ENCODE peak calls at places on chromosome 2, in eight cellular contexts. E is lower leg skin; A is IMR-90; L is B cell; D is CD4-positive, alpha-beta T cell; X is body of pancreas; P is GM13977; Q is cardiac muscle cell. N is an unnamed sample.

GRCh38 chr2:1237785-1238184 is 175.5 kb upstream of the TPO start:
- DNase-seq in E (no peak), A (no peak), L (no peak), D (no peak), X (no peak), P (no peak), Q (no peak), N (no peak)

GRCh38 chr2:203682688-203683130 is 23.7 kb upstream of the CD28 start:
- DNase-seq in E (peak), A (peak), L (no peak), D (no peak), X (no peak), P (no peak), Q (no peak), N (no peak)

GRCh38 chr2:30441023-30441422 is 6.0 kb upstream of the LCLAT1 start:
- DNase-seq in E (no peak), A (no peak), L (no peak), D (no peak), X (no peak), P (no peak), Q (no peak), N (no peak)

GRCh38 chr2:231134910-231135650 is 10.2 kb upstream of the HTR2B start:
- DNase-seq in E (no peak), A (no peak), L (peak), D (no peak), X (no peak), P (no peak), Q (no peak), N (no peak)

GRCh38 chr2:8644605-8645175 is 37.2 kb upstream of the ID2 start:
- DNase-seq in E (no peak), A (no peak), L (no peak), D (no peak), X (peak), P (no peak), Q (no peak), N (no peak)

GRCh38 chr2:44061876-44062275 is 66.1 kb upstream of the LRPPRC start:
- DNase-seq in E (no peak), A (no peak), L (no peak), D (no peak), X (no peak), P (no peak), Q (no peak), N (no peak)

GRCh38 chr2:240705204-240705781 is 13.6 kb downstream of the AQP12A start:
- DNase-seq in E (no peak), A (no peak), L (no peak), D (no peak), X (no peak), P (no peak), Q (no peak), N (no peak)

GRCh38 chr2:156593011-156593921 is 157.1 kb downstream of the GPD2 start:
- DNase-seq in E (no peak), A (no peak), L (no peak), D (no peak), X (no peak), P (no peak), Q (peak), N (no peak)

GRCh38 chr2:132374551-132374950 is 42.1 kb upstream of the GPR39 start:
- DNase-seq in E (no peak), A (peak), L (no peak), D (no peak), X (peak), P (no peak), Q (no peak), N (no peak)

GRCh38 chr2:198040820-198041219 is 236.4 kb downstream of the PLCL1 start:
- DNase-seq in E (no peak), A (no peak), L (no peak), D (no peak), X (no peak), P (no peak), Q (no peak), N (no peak)

GRCh38 chr2:27154481-27154880 is 5.7 kb downstream of the TCF23 start:
- DNase-seq in E (no peak), A (no peak), L (peak), D (no peak), X (no peak), P (no peak), Q (no peak), N (no peak)

GRCh38 chr2:72041638-72042111 is 106.0 kb downstream of the CYP26B1 start:
- DNase-seq in E (peak), A (no peak), L (no peak), D (no peak), X (no peak), P (no peak), Q (no peak), N (no peak)

GRCh38 chr2:204886713-204887112 is 341.4 kb downstream of the PARD3B start:
- DNase-seq in E (no peak), A (no peak), L (no peak), D (no peak), X (no peak), P (no peak), Q (peak), N (no peak)

GRCh38 chr2:99754215-99754614 is 264.4 kb upstream of the REV1 start:
- DNase-seq in E (no peak), A (peak), L (no peak), D (no peak), X (no peak), P (no peak), Q (no peak), N (no peak)

GRCh38 chr2:12923907-12924610 is 207.3 kb downstream of the TRIB2 start:
- DNase-seq in E (no peak), A (peak), L (no peak), D (no peak), X (no peak), P (no peak), Q (no peak), N (no peak)

GRCh38 chr2:36800381-36800780 is 103.9 kb downstream of the VIT start:
- DNase-seq in E (no peak), A (no peak), L (no peak), D (no peak), X (no peak), P (no peak), Q (no peak), N (no peak)

GRCh38 chr2:96549967-96550786 is 13.6 kb downstream of the ARID5A start:
- DNase-seq in E (no peak), A (no peak), L (no peak), D (no peak), X (peak), P (peak), Q (peak), N (no peak)

GRCh38 chr2:236036045-236036444 is 132.1 kb downstream of the GBX2 start:
- DNase-seq in E (no peak), A (no peak), L (no peak), D (no peak), X (no peak), P (no peak), Q (no peak), N (no peak)

GRCh38 chr2:145341536-145341935 is 821.6 kb upstream of the ZEB2 start:
- DNase-seq in E (no peak), A (no peak), L (no peak), D (no peak), X (no peak), P (no peak), Q (no peak), N (no peak)

GRCh38 chr2:54895735-54896134 is 154.5 kb downstream of the RTN4 start:
- DNase-seq in E (no peak), A (peak), L (no peak), D (no peak), X (no peak), P (no peak), Q (no peak), N (no peak)

GRCh38 chr2:42765686-42766085 is 1.8 kb upstream of the OXER1 start:
- DNase-seq in E (no peak), A (no peak), L (no peak), D (no peak), X (no peak), P (no peak), Q (no peak), N (no peak)

GRCh38 chr2:79124907-79125720 is 4.8 kb downstream of the REG1A start:
- DNase-seq in E (no peak), A (no peak), L (no peak), D (no peak), X (peak), P (no peak), Q (no peak), N (no peak)

GRCh38 chr2:201907128-201907886 is 101.0 kb downstream of the CDK15 start:
- DNase-seq in E (no peak), A (peak), L (no peak), D (no peak), X (no peak), P (no peak), Q (peak), N (no peak)

GRCh38 chr2:69465513-69466456 is 28.6 kb upstream of the NFU1 start:
- DNase-seq in E (peak), A (no peak), L (no peak), D (no peak), X (peak), P (no peak), Q (no peak), N (no peak)

GRCh38 chr2:215280326-215280725 is 31.5 kb upstream of the ATIC start:
- DNase-seq in E (no peak), A (no peak), L (no peak), D (no peak), X (no peak), P (no peak), Q (no peak), N (peak)

GRCh38 chr2:53641290-53641689 is 126.3 kb upstream of the CHAC2 start:
- DNase-seq in E (no peak), A (no peak), L (no peak), D (no peak), X (no peak), P (no peak), Q (no peak), N (no peak)

GRCh38 chr2:12606472-12607000 is 110.2 kb upstream of the TRIB2 start:
- DNase-seq in E (no peak), A (peak), L (no peak), D (no peak), X (no peak), P (no peak), Q (peak), N (no peak)

GRCh38 chr2:143433158-143433557 is 303.9 kb downstream of the ARHGAP15 start:
- DNase-seq in E (no peak), A (peak), L (no peak), D (no peak), X (no peak), P (no peak), Q (peak), N (no peak)

GRCh38 chr2:134080759-134081158 is 173.1 kb upstream of the MGAT5 start:
- DNase-seq in E (no peak), A (no peak), L (no peak), D (no peak), X (no peak), P (no peak), Q (no peak), N (no peak)

GRCh38 chr2:159030674-159031380 is 62.4 kb downstream of the TANC1 start:
- DNase-seq in E (no peak), A (peak), L (no peak), D (no peak), X (peak), P (no peak), Q (peak), N (no peak)

GRCh38 chr2:95728878-95729511 is 137.2 kb downstream of the TRIM43 start:
- DNase-seq in E (peak), A (peak), L (peak), D (no peak), X (peak), P (peak), Q (peak), N (peak)

GRCh38 chr2:150109912-150110311 is 377.6 kb downstream of the RND3 start:
- DNase-seq in E (no peak), A (no peak), L (no peak), D (no peak), X (no peak), P (no peak), Q (no peak), N (no peak)

GRCh38 chr2:33529771-33530481 is 53.5 kb downstream of the RASGRP3 start:
- DNase-seq in E (no peak), A (peak), L (no peak), D (no peak), X (no peak), P (no peak), Q (no peak), N (peak)

GRCh38 chr2:153145470-153145869 is 333.1 kb downstream of the RPRM start:
- DNase-seq in E (no peak), A (no peak), L (no peak), D (no peak), X (peak), P (no peak), Q (no peak), N (no peak)

GRCh38 chr2:217918220-217919024 is 84.4 kb downstream of the TNS1 start:
- DNase-seq in E (no peak), A (peak), L (no peak), D (no peak), X (no peak), P (no peak), Q (no peak), N (peak)

GRCh38 chr2:229728360-229728759 is 14.0 kb upstream of the DNER start:
- DNase-seq in E (no peak), A (peak), L (no peak), D (no peak), X (no peak), P (no peak), Q (no peak), N (no peak)

GRCh38 chr2:239326831-239327535 is 73.8 kb downstream of the HDAC4 start:
- DNase-seq in E (no peak), A (peak), L (no peak), D (peak), X (peak), P (peak), Q (no peak), N (peak)

GRCh38 chr2:239329284-239329971 is 71.4 kb downstream of the HDAC4 start:
- DNase-seq in E (no peak), A (peak), L (no peak), D (no peak), X (no peak), P (no peak), Q (no peak), N (no peak)

GRCh38 chr2:239327536-239328305 is 73.1 kb downstream of the HDAC4 start:
- DNase-seq in E (no peak), A (peak), L (no peak), D (no peak), X (no peak), P (no peak), Q (no peak), N (no peak)

GRCh38 chr2:239329972-239330572 is 70.7 kb downstream of the HDAC4 start:
- DNase-seq in E (no peak), A (no peak), L (no peak), D (no peak), X (peak), P (no peak), Q (no peak), N (no peak)

DNA sequence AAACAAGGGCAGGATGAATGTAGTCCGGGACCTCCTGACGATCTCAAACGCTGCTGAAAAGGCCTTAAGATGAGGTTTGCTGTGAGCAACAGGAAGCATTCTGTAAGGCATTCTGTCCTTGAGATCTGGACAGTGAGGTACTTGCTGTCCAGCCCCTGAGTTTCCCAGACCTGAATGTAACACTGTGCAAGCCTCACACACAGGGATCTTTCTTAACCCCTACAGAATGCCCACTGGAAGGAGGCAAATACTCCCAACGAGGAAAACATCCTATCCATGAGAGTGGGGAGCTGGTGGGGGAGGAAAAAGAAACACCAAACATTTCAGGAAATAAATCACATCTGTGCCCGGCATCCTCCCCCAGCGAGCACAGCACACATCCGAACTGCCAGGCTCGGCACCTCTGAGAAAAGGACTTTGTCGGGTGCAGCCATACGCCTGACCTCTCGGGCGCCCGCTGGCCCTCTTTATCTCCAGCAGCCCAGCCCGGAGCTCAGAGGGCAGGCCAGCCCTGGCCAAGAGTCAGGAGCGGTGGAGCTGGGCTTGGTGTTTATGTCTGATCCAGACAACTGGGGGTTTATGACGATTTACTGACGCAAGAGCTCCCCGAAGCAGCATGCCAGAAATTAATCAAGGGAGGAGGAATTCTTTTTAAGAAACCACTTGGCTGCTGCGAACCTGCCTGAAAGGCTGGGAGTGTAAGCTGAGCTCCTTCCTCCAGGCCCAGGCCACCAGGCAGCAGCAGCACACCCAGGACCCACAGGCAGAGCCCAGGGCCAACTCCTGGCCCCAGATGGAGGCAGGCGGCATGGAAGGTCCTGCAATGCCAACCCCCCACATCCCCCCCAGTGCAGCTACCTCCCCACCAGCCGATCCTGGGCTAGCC is 72.3 kb downstream of the HDAC4 start:
- DNase-seq in E (no peak), A (peak), L (no peak), D (no peak), X (no peak), P (no peak), Q (peak), N (no peak)
- TF ChIP-seq CTCF in E (no peak), A (peak), L (no peak), D (no peak), X (no peak), P (no peak), Q (peak), N (no peak)

GRCh38 chr2:115880558-115880957 is 1438.1 kb downstream of the DPP10 start:
- DNase-seq in E (no peak), A (no peak), L (no peak), D (no peak), X (no peak), P (no peak), Q (no peak), N (no peak)
- TF ChIP-seq CTCF in E (no peak), A (no peak), L (no peak), D (no peak), X (no peak), P (no peak), Q (no peak), N (no peak)

DNA sequence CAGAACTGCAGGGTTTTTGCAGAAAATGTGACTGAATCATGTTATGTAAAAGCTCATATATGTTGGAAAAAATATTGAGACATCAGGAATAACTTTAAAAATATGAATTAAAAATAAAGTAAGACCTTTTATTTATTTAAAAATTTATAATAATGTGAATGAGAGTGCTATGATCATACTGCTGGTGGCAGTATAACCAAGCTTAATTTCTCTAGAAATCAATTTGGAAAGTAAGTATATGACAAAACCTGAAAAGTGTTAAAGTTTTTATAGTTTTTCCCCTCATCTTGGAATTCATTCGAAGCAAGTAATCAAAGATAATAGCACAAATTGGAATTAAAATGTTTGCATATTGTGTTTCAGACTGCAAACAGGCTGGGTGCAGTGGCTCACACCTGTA is 7.5 kb downstream of the SLC39A10 start:
- DNase-seq in E (no peak), A (peak), L (no peak), D (no peak), X (no peak), P (no peak), Q (no peak), N (no peak)
- TF ChIP-seq CTCF in E (no peak), A (peak), L (peak), D (peak), X (no peak), P (no peak), Q (peak), N (no peak)

DNA sequence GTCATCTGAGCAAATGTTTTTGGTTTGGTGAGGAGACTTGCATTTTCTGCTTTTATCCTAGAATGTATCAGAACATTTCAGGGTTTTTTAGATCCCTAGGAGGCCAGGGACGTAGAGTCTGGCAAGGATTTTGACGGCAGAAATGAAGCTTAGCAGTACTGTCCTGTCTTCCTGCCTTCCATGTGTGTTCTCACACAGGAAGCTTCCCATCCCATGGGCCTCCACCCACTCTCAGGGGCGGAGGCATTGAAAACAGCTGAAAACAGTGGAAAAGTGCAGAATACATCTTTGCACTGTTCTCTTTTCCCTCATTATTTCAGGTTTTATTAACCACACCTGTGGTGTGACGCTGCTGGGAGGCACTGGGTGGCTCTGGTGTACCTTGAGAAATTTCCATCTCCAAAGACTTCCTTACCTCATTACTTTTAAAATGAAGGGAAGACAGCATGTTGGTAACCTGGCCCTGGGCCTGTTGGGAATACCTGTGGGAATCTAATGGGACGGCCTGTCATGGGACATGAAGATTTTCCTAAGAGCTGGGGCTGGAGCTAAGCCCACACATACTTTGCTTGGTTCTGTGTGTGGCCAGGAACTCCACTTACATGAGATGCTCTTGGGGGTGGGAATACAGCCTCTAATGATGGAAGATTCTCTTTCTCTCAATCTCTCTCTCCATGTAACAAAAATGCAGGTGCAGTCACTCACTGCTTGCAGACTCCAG is 20.5 kb downstream of the PCARE start:
- DNase-seq in E (no peak), A (no peak), L (no peak), D (no peak), X (no peak), P (no peak), Q (no peak), N (no peak)
- TF ChIP-seq CTCF in E (no peak), A (no peak), L (no peak), D (no peak), X (no peak), P (peak), Q (peak), N (peak)

GRCh38 chr2:73728043-73728442 is 9.1 kb downstream of the TPRKB start:
- DNase-seq in E (no peak), A (no peak), L (no peak), D (no peak), X (no peak), P (no peak), Q (no peak), N (no peak)
- TF ChIP-seq CTCF in E (no peak), A (no peak), L (no peak), D (no peak), X (no peak), P (no peak), Q (no peak), N (no peak)

GRCh38 chr2:195848119-195848899 is 191.3 kb downstream of the SLC39A10 start:
- DNase-seq in E (no peak), A (no peak), L (no peak), D (peak), X (no peak), P (no peak), Q (no peak), N (peak)
- TF ChIP-seq CTCF in E (no peak), A (no peak), L (no peak), D (no peak), X (no peak), P (no peak), Q (no peak), N (no peak)

GRCh38 chr2:219490600-219491130 is 8.0 kb upstream of the GMPPA start:
- DNase-seq in E (no peak), A (no peak), L (no peak), D (no peak), X (no peak), P (no peak), Q (no peak), N (no peak)
- TF ChIP-seq CTCF in E (no peak), A (no peak), L (no peak), D (no peak), X (no peak), P (no peak), Q (no peak), N (no peak)